ENCODE peak calls at places on chromosomes 3 and 15, in four cellular contexts. H, M, X and P are unnamed samples.

GRCh38 chr3:65729553-65729952 is 309.2 kb downstream of the MAGI1 start:
- DNase-seq in H (no peak), M (no peak), X (no peak), P (no peak)

GRCh38 chr3:40841131-40841530 is 316.4 kb downstream of the ZNF621 start:
- DNase-seq in H (no peak), M (no peak), X (no peak), P (no peak)

GRCh38 chr3:12922299-12922698 is 80.9 kb upstream of the RPL32 start:
- DNase-seq in H (no peak), M (no peak), X (no peak), P (no peak)

GRCh38 chr3:69579527-69580165 is 159.6 kb upstream of the MITF start:
- DNase-seq in H (no peak), M (no peak), X (no peak), P (no peak)

GRCh38 chr3:182435860-182436259 is 357.4 kb upstream of the ATP11B start:
- DNase-seq in H (no peak), M (no peak), X (no peak), P (no peak)

GRCh38 chr15:43267439-43267838 is 711 bp upstream of the TGM5 start:
- DNase-seq in H (no peak), M (no peak), X (no peak), P (no peak)

GRCh38 chr3:69944931-69945493 is 54.5 kb upstream of the SAMMSON start:
- DNase-seq in H (no peak), M (no peak), X (no peak), P (no peak)

GRCh38 chr15:86615816-86616215 is 536.1 kb downstream of the AGBL1 start:
- DNase-seq in H (no peak), M (no peak), X (no peak), P (no peak)

GRCh38 chr15:51172190-51172589 is 77.5 kb upstream of the TNFAIP8L3 start:
- DNase-seq in H (no peak), M (no peak), X (no peak), P (no peak)

GRCh38 chr15:64911317-64912186 is at the start of gene ANKDD1A:
- DNase-seq in H (peak), M (peak), X (peak), P (peak)

GRCh38 chr3:107205354-107205753 is 171.9 kb upstream of the CCDC54 start:
- DNase-seq in H (no peak), M (no peak), X (no peak), P (no peak)

GRCh38 chr3:61894988-61895935 is 333.9 kb downstream of the PTPRG start:
- DNase-seq in H (peak), M (no peak), X (no peak), P (no peak)

GRCh38 chr3:72977463-72977862 is 19.1 kb upstream of the PPP4R2 start:
- DNase-seq in H (no peak), M (no peak), X (no peak), P (no peak)

GRCh38 chr3:142586803-142587406 is 8.4 kb upstream of the ATR start:
- DNase-seq in H (no peak), M (no peak), X (peak), P (peak)

GRCh38 chr3:141333796-141334626 is 34.3 kb upstream of the ZBTB38 start:
- DNase-seq in H (no peak), M (no peak), X (no peak), P (no peak)

GRCh38 chr3:126127452-126127851 is 43.5 kb upstream of the SLC41A3 start:
- DNase-seq in H (no peak), M (peak), X (no peak), P (no peak)

GRCh38 chr3:175911937-175912336 is 1052.8 kb downstream of the NAALADL2 start:
- DNase-seq in H (no peak), M (no peak), X (no peak), P (no peak)

GRCh38 chr3:38002291-38002876 is 11.8 kb downstream of the VILL start:
- DNase-seq in H (no peak), M (no peak), X (no peak), P (no peak)

GRCh38 chr3:9251055-9251786 is 1.8 kb upstream of the SRGAP3 start:
- DNase-seq in H (no peak), M (no peak), X (no peak), P (no peak)

GRCh38 chr15:51401872-51402517 is 60.5 kb downstream of the GLDN start:
- DNase-seq in H (no peak), M (peak), X (peak), P (peak)

GRCh38 chr3:194333981-194334320 is 17.2 kb downstream of the CPN2 start:
- DNase-seq in H (no peak), M (no peak), X (no peak), P (no peak)

GRCh38 chr15:70158996-70159355 is 61.3 kb upstream of the TLE3 start:
- DNase-seq in H (no peak), M (no peak), X (no peak), P (no peak)

GRCh38 chr3:108406661-108407206 is 103.7 kb downstream of the MYH15 start:
- DNase-seq in H (peak), M (no peak), X (no peak), P (peak)

GRCh38 chr3:149152420-149152819 is 23.0 kb downstream of the HPS3 start:
- DNase-seq in H (peak), M (no peak), X (no peak), P (no peak)

GRCh38 chr15:35616436-35617271 is 70.7 kb upstream of the DPH6 start:
- DNase-seq in H (no peak), M (no peak), X (no peak), P (no peak)

GRCh38 chr3:184228376-184229137 is 828 bp upstream of the VWA5B2 start:
- DNase-seq in H (no peak), M (peak), X (no peak), P (no peak)

GRCh38 chr15:77312523-77312922 is 107.4 kb downstream of the PEAK1 start:
- DNase-seq in H (no peak), M (no peak), X (no peak), P (no peak)

GRCh38 chr3:188796122-188796631 is 375.6 kb upstream of the TPRG1 start:
- DNase-seq in H (peak), M (no peak), X (no peak), P (no peak)

GRCh38 chr15:100192092-100192695 is 149.6 kb downstream of the ADAMTS17 start:
- DNase-seq in H (no peak), M (no peak), X (no peak), P (no peak)

GRCh38 chr3:14725564-14726420 is 50.9 kb downstream of the C3orf20 start:
- DNase-seq in H (no peak), M (no peak), X (no peak), P (no peak)

GRCh38 chr15:38862104-38862503 is 297.5 kb upstream of the RASGRP1 start:
- DNase-seq in H (no peak), M (no peak), X (no peak), P (no peak)

GRCh38 chr15:38863381-38863780 is 298.8 kb upstream of the RASGRP1 start:
- DNase-seq in H (no peak), M (no peak), X (no peak), P (no peak)

GRCh38 chr15:38864122-38864521 is 299.5 kb upstream of the RASGRP1 start:
- DNase-seq in H (no peak), M (no peak), X (no peak), P (no peak)

GRCh38 chr15:38867556-38867955 is 302.9 kb upstream of the RASGRP1 start:
- DNase-seq in H (no peak), M (no peak), X (no peak), P (no peak)

DNA sequence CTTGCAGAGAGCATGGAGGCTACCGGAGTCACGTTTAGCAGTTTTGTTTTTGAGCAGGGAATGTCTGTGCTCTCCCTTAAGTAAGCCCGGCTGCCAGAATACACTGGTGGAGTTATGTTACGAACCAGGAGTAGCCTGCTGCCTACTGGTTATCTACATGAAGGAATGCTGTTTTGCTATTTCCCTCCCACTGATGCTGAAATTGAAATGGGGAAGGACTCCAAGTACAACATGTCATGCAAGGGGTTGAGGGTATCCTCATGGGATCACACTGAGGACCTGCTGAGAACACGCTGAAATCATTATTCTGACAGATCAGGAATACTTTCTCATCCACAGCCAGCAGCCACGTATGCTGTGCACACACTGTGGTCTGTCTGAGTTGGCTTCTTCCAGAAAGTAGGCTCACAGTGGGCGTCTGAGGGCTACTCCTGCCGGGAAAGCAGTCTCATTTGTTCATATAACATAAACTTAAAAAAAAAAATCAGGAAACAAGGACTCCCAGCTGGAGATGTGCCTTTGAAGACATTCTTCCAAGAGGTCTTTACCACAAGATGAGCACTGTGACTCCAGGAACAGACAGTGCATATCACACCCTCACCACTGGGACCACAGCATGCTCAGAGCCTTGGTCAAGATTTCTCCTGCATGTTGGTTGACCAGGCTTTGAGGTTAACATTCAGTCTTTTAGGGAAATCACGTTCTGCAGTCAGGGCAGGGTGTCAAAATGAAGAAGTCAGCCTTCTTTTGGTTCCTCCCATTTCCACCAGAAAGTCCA is 300.4 kb upstream of the RASGRP1 start:
- DNase-seq in H (no peak), M (no peak), X (no peak), P (no peak)
- TF ChIP-seq CTCF in H (no peak), M (no peak), X (no peak), P (no peak)

DNA sequence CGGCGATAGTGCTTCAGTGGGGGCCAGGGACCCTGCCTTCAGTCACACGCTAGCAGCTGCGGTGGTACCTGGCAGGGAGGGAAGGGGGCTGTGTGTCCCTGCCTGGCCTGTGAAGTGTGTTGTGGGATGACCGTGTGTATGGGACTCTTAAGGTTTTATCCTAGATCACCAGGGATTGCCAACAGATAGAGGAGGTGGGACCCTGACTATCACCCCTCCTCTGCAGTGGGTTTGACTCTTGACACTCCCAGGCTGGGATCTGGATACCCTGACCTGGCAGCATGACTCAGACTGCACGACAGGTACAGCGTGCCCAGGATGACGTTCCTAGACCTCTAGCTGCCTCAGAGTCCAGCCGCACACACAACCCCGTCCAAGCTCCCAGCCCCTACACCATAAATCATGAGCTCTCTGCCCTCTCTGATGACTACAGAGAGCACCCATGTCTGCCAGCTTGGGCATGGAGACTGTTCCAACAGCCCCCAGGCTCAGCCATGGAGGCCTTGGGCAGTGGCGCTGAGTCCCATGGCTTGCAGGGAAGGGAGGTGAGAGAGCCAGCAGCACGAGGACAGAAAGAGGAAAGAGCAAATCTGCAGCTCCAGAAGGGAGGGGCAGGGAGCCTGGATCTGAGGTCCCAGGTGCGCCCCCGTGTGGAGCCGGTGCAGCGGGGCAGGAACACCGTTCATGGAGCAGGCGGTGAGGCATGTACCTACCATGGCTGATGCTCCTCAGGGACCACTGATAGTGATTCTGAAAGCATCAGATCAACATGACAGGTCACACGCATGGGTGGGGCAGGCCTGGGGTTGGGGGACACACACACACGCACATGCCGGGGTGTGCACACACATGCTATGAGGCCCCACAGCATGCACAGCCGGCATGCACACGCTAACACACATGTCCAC is 71.0 kb downstream of the ADAMTS7 start:
- DNase-seq in H (peak), M (peak), X (no peak), P (peak)
- TF ChIP-seq CTCF in H (peak), M (peak), X (peak), P (peak)

DNA sequence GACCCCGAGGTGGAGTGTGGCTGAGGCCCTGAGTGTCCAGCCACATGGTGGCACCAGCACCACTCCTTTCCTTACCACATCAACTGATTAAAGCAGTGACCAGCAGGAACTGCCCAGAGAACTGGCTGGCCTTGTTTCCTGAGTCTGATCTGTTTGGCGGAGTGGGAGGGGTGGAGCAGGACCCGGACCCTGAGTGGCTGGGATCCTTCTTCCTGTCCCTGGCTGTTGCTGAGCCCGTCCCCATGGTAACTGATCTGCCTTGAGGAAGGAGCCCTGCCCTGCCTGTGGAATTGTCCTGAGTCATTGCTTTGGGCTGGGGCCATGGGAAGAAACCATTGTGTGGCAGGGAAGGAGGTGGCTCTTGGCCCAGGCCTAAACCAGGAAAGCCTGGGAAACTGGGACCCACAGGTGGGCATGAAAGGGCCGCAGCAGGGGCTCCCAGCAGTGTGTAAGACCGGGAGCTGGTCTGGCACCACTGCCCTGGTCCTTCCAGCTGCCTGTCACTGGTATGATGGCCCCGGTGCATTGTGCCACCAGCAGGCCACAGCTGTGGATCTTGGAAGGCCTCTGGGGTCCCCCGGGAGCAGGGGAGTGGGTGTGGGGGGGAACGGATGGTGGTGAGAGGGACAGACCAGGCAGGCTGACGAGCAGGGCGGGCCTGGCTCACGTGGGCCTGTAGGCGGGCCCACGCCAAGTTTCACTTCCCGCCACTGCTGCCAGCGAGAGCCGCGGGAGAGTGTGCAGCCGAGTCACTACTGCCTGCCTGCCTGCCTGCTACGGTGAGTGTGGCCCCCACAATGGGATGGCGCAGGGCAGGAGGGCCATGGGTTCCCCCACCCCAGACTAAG is 19.2 kb downstream of the ATRIP start:
- DNase-seq in H (peak), M (peak), X (peak), P (peak)
- TF ChIP-seq CTCF in H (peak), M (peak), X (peak), P (peak)

DNA sequence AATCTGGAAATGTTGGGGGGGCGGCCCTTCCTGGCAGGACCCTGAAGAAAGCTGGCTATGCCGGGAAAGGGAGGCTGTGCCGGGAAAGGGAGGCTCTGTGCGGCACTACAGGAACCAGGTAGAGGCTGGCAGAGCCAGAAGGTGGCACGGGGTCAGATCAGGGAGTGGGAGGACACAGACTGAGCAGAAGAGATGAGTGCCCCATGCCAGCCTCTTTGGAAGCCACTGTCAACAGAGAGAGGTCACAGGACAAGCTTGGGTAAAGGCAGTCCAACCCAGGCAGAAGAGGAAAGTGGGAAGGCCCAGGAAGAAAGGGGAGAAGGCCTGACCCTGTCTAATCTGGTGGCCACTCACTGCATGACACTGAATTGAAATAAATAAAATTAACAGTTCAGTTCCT is 1.5 kb downstream of the C15orf62 start:
- DNase-seq in H (no peak), M (no peak), X (no peak), P (no peak)
- TF ChIP-seq CTCF in H (no peak), M (no peak), X (no peak), P (no peak)

GRCh38 chr15:68279779-68280745 is 2.5 kb downstream of the FEM1B start:
- DNase-seq in H (no peak), M (no peak), X (no peak), P (no peak)

GRCh38 chr15:68279218-68279533 is 1.6 kb downstream of the FEM1B start:
- DNase-seq in H (no peak), M (no peak), X (no peak), P (no peak)

GRCh38 chr15:68277605-68278344 is at the start of gene FEM1B:
- DNase-seq in H (peak), M (peak), X (peak), P (peak)

GRCh38 chr15:68277131-68277604 is 377 bp upstream of the FEM1B start:
- DNase-seq in H (no peak), M (peak), X (no peak), P (peak)

GRCh38 chr15:68278345-68279217 is 1.0 kb downstream of the FEM1B start:
- DNase-seq in H (no peak), M (no peak), X (no peak), P (no peak)
- TF ChIP-seq CTCF in H (peak), M (no peak), X (no peak), P (no peak)

GRCh38 chr3:156465222-156465621 is 89.7 kb downstream of the SSR3 start:
- DNase-seq in H (no peak), M (no peak), X (no peak), P (no peak)
- TF ChIP-seq CTCF in H (no peak), M (no peak), X (no peak), P (no peak)

GRCh38 chr3:45321607-45322391 is 66.6 kb upstream of the LARS2 start:
- DNase-seq in H (no peak), M (no peak), X (no peak), P (no peak)
- TF ChIP-seq CTCF in H (no peak), M (no peak), X (no peak), P (no peak)